ENCODE peak calls at places on chromosomes 13 and 19, in four cellular contexts. A is adrenal gland; K is RWPE1; D is CD8-positive, alpha-beta T cell. O is an unnamed sample.

GRCh38 chr13:36395280-36395679 is 37.0 kb upstream of the CCNA1 start:
- DNase-seq in D (no peak), A (no peak), K (peak; percentile 60), O (no peak)

GRCh38 chr19:50639121-50640112 is at the start of gene SYT3:
- DNase-seq in K (peak; percentile 62), D (peak; percentile 24), A (peak; percentile 66), O (no peak)

GRCh38 chr13:40152145-40152544 is 496.7 kb downstream of the COG6 start:
- DNase-seq in D (no peak), A (no peak), K (peak; percentile 62), O (no peak)

GRCh38 chr19:7722231-7722651 is 9.7 kb downstream of the CLEC4G start:
- DNase-seq in K (no peak), A (no peak), D (no peak), O (no peak)

GRCh38 chr19:1591421-1592022 is 1.1 kb downstream of the MBD3 start:
- DNase-seq in A (no peak), K (no peak), D (no peak), O (no peak)

GRCh38 chr13:46983881-46984280 is 87.0 kb upstream of the HTR2A start:
- DNase-seq in K (peak; percentile 51), D (no peak), A (no peak), O (no peak)

GRCh38 chr19:2488942-2489731 is 13.2 kb downstream of the GADD45B start:
- DNase-seq in K (no peak), A (peak; percentile 62), D (no peak), O (no peak)

GRCh38 chr13:28324181-28324789 is 170.6 kb downstream of the FLT1 start:
- DNase-seq in A (peak; percentile 72), D (peak; percentile 15), K (peak; percentile 63), O (peak; percentile 12)

GRCh38 chr19:35055715-35056179 is 14.2 kb downstream of the HPN start:
- DNase-seq in K (peak; percentile 24), D (no peak), A (no peak), O (no peak)

GRCh38 chr19:1379126-1379905 is 4.4 kb upstream of the NDUFS7 start:
- DNase-seq in A (no peak), K (no peak), D (no peak), O (no peak)

GRCh38 chr13:105918842-105919741 is 616.4 kb downstream of the EFNB2 start:
- DNase-seq in D (no peak), A (peak; percentile 52), K (peak; percentile 84), O (peak; percentile 8)

GRCh38 chr19:31506102-31506501 is 156.9 kb upstream of the TSHZ3 start:
- DNase-seq in K (no peak), D (no peak), A (no peak), O (no peak)

GRCh38 chr13:83829800-83830199 is 52.5 kb downstream of the SLITRK1 start:
- DNase-seq in D (no peak), K (no peak), A (no peak), O (no peak)

GRCh38 chr19:29001922-29002247 is 211.1 kb downstream of the UQCRFS1 start:
- DNase-seq in A (no peak), D (no peak), K (no peak), O (no peak)

GRCh38 chr19:5343848-5344247 is 3.2 kb upstream of the PTPRS start:
- DNase-seq in K (no peak), D (no peak), A (no peak), O (no peak)

GRCh38 chr19:16315825-16316505 is 8.7 kb upstream of the KLF2 start:
- DNase-seq in D (no peak), A (peak; percentile 85), K (peak; percentile 56), O (no peak)

GRCh38 chr13:36788276-36788675 is 30.7 kb upstream of the RFXAP start:
- DNase-seq in D (no peak), A (no peak), K (peak; percentile 37), O (no peak)

GRCh38 chr13:25541434-25542123 is 169.8 kb downstream of the ATP8A2 start:
- DNase-seq in K (no peak), A (no peak), D (no peak), O (no peak)

GRCh38 chr19:3274245-3275067 is 50.0 kb downstream of the CELF5 start:
- DNase-seq in A (no peak), D (no peak), K (no peak), O (no peak)

GRCh38 chr19:44792286-44792685 is 14.6 kb downstream of the CBLC start:
- DNase-seq in K (no peak), D (no peak), A (no peak), O (no peak)

GRCh38 chr19:38654478-38655079 is 7.1 kb downstream of the ACTN4 start:
- DNase-seq in K (no peak), A (no peak), D (no peak), O (no peak)

GRCh38 chr19:12596927-12597548 is 13.6 kb downstream of the ZNF490 start:
- DNase-seq in D (no peak), A (peak; percentile 57), K (no peak), O (no peak)

GRCh38 chr13:40016953-40017660 is 361.6 kb downstream of the COG6 start:
- DNase-seq in D (no peak), K (no peak), A (no peak), O (no peak)

GRCh38 chr13:42424182-42424581 is 149.8 kb upstream of the TNFSF11 start:
- DNase-seq in A (no peak), K (no peak), D (no peak), O (no peak)

GRCh38 chr19:16319466-16319865 is 5.2 kb upstream of the KLF2 start:
- DNase-seq in D (no peak), K (no peak), A (peak; percentile 60), O (no peak)

GRCh38 chr13:23888658-23889597 is at the start of gene MIPEP:
- DNase-seq in A (peak; percentile 96), D (peak; percentile 87), K (peak; percentile 91), O (peak; percentile 70)

DNA sequence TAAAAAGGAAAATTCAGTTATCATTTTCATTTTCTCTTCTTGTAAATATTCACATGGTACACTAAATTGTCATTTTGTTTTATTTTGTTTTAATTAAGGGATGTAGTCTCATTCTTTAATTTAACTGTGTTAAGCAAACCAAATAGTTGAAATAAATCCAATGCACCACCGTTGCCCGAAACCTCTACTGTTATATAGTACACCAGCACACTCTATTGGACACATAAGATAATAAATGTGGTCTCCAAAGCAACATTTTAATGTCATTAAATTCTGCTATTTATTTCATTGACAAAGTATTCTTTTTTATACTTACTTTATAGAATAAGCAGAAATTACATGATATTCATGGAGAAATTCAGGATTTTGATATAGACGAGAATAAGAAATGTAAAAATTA is 156.4 kb upstream of the FREM2 start:
- DNase-seq in D (no peak), K (peak; percentile 13), A (no peak), O (no peak)
- TF ChIP-seq CTCF in D (no peak), K (peak; percentile 28), A (peak; percentile 51), O (peak; percentile 19)

DNA sequence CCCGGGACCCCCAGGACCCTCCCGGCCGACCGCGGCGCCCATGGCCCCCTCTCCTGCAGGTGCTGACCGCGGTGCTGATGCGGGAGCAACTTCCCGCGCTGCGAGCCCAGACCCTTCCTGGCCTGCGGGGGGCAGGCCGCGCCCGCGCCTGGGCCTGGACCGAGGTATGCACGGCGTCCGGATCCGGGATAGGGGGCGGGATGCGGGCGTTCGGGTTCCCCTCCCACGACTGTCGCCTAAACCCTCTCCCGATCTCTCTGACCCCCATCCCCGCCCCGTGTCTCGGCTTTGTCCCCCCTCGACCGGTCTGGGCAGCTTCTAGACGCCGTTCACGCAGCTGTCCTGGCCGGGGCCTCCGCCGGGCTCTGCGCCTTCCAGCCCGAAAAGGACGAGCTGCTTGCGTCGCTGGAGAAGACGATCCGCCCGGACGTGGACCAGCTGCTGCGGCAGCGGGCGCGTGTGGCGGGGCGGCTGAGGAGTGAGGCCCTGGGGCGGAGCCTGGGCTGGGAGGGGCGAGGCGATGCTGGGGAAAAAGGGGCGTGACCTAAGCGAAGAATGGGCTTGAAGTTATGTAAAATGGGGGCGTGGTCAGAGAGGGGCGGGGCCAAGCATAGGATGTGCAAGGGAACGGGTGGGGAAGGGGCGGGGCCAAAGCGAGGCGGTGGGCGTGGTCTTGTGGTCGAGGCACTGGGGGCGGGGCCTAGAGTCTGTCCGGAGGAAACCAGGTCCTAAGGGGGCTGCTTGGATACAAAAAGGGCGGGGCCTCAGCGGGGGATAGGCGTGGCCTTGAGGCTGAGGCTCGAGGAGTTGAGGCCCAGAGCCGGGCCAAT is 15.9 kb upstream of the COLGALT1 start:
- DNase-seq in D (peak; percentile 83), A (peak; percentile 99), K (peak; percentile 98), O (peak; percentile 63)
- TF ChIP-seq CTCF in D (no peak), A (peak; percentile 39), K (peak; percentile 72), O (no peak)

GRCh38 chr13:111420113-111420876 is 99.9 kb downstream of the TEX29 start:
- DNase-seq in K (no peak), A (no peak), D (no peak), O (no peak)

GRCh38 chr13:111423168-111423785 is 102.8 kb downstream of the TEX29 start:
- DNase-seq in K (peak; percentile 41), D (no peak), A (no peak), O (no peak)

GRCh38 chr13:111421216-111421615 is 100.8 kb downstream of the TEX29 start:
- DNase-seq in K (no peak), A (no peak), D (no peak), O (no peak)

GRCh38 chr13:111424134-111424533 is 103.7 kb downstream of the TEX29 start:
- DNase-seq in K (no peak), A (no peak), D (no peak), O (no peak)

DNA sequence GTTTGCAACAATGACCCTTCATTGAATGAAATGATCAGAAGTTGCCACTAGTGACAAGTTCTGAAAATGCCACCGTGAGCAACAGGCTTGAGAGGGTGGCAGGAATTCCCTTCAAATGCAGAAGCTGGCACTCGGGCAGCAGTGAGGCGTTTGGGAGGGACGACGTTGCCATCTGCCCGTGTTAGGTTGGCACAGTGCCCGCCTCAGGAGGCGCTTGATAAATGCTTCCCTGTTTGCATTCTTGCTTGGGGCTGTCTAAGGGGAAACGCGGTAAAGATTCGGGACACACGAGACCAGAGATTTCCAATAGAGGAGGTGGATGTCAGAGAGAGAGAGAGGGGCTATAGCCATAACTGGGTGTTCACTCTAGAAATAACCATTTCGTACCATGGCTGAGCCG is 101.9 kb downstream of the TEX29 start:
- DNase-seq in K (no peak), D (no peak), A (no peak), O (no peak)
- TF ChIP-seq CTCF in K (no peak), D (no peak), A (no peak), O (no peak)

GRCh38 chr19:46623915-46624502 is 880 bp downstream of the PTGIR start:
- DNase-seq in K (no peak), D (no peak), A (no peak), O (no peak)

GRCh38 chr19:46625731-46626130 is 842 bp upstream of the PTGIR start:
- DNase-seq in K (no peak), D (no peak), A (no peak), O (no peak)

GRCh38 chr19:46626441-46626840 is 1.6 kb upstream of the PTGIR start:
- DNase-seq in D (no peak), A (peak; percentile 74), K (no peak), O (no peak)

GRCh38 chr19:46622118-46622446 is 2.8 kb downstream of the PTGIR start:
- DNase-seq in K (no peak), D (no peak), A (no peak), O (no peak)

DNA sequence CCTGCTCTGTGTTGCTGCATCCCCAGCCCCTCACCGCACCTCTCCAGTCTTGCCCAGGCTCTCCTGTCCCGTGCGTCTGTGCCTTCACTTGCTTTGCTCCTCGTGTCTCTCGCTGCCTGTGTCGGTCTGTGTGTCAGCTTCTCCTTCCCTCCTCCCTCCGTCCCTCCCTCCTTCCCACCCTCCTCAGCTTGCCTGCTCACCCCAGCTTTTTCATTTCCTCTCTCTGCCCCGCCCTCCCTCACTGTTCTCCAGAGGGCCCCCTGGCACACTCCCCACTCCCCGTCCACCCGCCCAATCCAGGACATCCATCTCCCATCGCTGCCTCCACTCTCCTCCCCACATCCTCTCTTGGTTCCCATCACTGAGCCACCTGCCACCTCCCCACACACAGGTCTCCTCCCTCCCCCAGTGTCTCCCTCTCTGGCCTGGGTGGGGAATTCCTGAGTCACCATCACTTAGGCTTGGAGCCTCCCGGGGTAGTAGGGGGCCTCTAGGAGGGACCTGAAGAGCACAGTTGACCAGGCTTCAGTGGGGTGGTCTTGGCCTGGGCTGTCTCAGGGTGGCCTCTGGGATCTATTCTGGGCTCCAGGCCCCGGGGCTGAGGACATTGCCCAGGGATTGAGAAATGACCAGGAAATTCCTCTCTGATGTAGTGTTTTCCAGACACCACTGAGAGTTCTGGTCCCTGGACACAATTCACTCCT is at the start of gene PTGIR:
- DNase-seq in A (peak; percentile 74), D (no peak), K (no peak), O (no peak)
- TF ChIP-seq CTCF in A (no peak), D (no peak), K (no peak), O (no peak)